ENCODE peak calls at places on chromosomes 4 and X, in five cellular contexts. K, J, Z, I and C are unnamed samples.

GRCh38 chr4:97468272-97468671 is 675.0 kb downstream of the STPG2 start:
- DNase-seq in J (no peak), K (no peak), I (no peak), Z (no peak), C (no peak)

GRCh38 chr4:26482508-26483462 is 7.5 kb downstream of the CCKAR start:
- DNase-seq in K (no peak), Z (no peak), J (no peak), I (no peak), C (peak; percentile 13)

GRCh38 chr4:3821580-3822229 is 55.5 kb downstream of the ADRA2C start:
- DNase-seq in J (no peak), Z (peak; percentile 16), K (no peak), I (no peak), C (no peak)

GRCh38 chr4:141158219-141158618 is 24.9 kb upstream of the RNF150 start:
- DNase-seq in K (peak; percentile 60), J (no peak), Z (peak; percentile 68), I (no peak), C (peak; percentile 34)

GRCh38 chr4:1055721-1056590 is 44.5 kb downstream of the FGFRL1 start:
- DNase-seq in K (no peak), Z (no peak), I (peak; percentile 52), J (no peak), C (no peak)

GRCh38 chrX:82219129-82219528 is 1017.2 kb downstream of the SH3BGRL start:
- DNase-seq in J (no peak), I (no peak), K (no peak), Z (no peak), C (no peak)

GRCh38 chr4:92232566-92232965 is 71.2 kb upstream of the GRID2 start:
- DNase-seq in K (peak; percentile 2), I (no peak), J (no peak), Z (peak; percentile 18), C (peak; percentile 53)

GRCh38 chr4:1198070-1198844 is 25.9 kb upstream of the SPON2 start:
- DNase-seq in J (no peak), K (peak; percentile 32), I (no peak), Z (peak; percentile 34), C (peak; percentile 62)

GRCh38 chrX:132294776-132295495 is 75.7 kb upstream of the RAP2C start:
- DNase-seq in K (no peak), Z (no peak), J (no peak), I (no peak), C (no peak)

GRCh38 chrX:19649227-19650009 is 134.1 kb upstream of the MAP3K15 start:
- DNase-seq in J (no peak), I (no peak), K (no peak), Z (peak; percentile 76), C (peak; percentile 53)

GRCh38 chrX:40105791-40106676 is 8.3 kb upstream of the BCOR start:
- DNase-seq in J (peak; percentile 27), K (peak; percentile 61), Z (peak; percentile 84), I (no peak), C (peak; percentile 49)

GRCh38 chr4:88106205-88106604 is 52.2 kb downstream of the ABCG2 start:
- DNase-seq in Z (peak; percentile 32), I (no peak), K (peak; percentile 17), J (no peak), C (peak; percentile 9)

GRCh38 chrX:12999422-12999821 is 24.5 kb downstream of the TMSB4X start:
- DNase-seq in J (no peak), K (no peak), I (no peak), Z (no peak), C (no peak)

GRCh38 chr4:127210877-127211276 is 421.9 kb upstream of the INTU start:
- DNase-seq in J (no peak), K (no peak), I (no peak), Z (no peak), C (no peak)

GRCh38 chr4:63618883-63619573 is 790.2 kb downstream of the TECRL start:
- DNase-seq in I (no peak), Z (no peak), K (no peak), J (no peak), C (no peak)

GRCh38 chrX:37332987-37333658 is 16.0 kb upstream of the PRRG1 start:
- DNase-seq in K (no peak), I (no peak), J (no peak), Z (no peak), C (peak; percentile 6)